ENCODE peak calls at places on chromosomes 1 and 21, in eight cellular contexts. L, B, U, Q, P, G, S and J are unnamed samples.

GRCh38 chr1:77509051-77509492 is 173.4 kb downstream of the ZZZ3 start:
- DNase-seq in L (no peak), B (no peak), U (no peak), Q (no peak), P (peak), G (no peak), S (no peak), J (peak)

GRCh38 chr1:178931843-178932551 is 61.1 kb upstream of the ANGPTL1 start:
- DNase-seq in L (no peak), B (peak), U (no peak), Q (peak), P (no peak), G (no peak), S (peak), J (peak)

GRCh38 chr1:38915352-38915948 is 26.2 kb downstream of the RHBDL2 start:
- DNase-seq in L (no peak), B (no peak), U (no peak), Q (no peak), P (no peak), G (no peak), S (no peak), J (no peak)

GRCh38 chr1:93652335-93652949 is 29.2 kb downstream of the BCAR3 start:
- DNase-seq in L (no peak), B (no peak), U (no peak), Q (no peak), P (no peak), G (no peak), S (no peak), J (no peak)

GRCh38 chr1:21139601-21140000 is 37.1 kb downstream of the EIF4G3 start:
- DNase-seq in L (no peak), B (peak), U (no peak), Q (peak), P (peak), G (peak), S (no peak), J (peak)

GRCh38 chr1:184622136-184622823 is 132.4 kb downstream of the EDEM3 start:
- DNase-seq in L (no peak), B (peak), U (no peak), Q (no peak), P (no peak), G (peak), S (peak), J (no peak)

GRCh38 chr21:34915364-34915834 is 133.7 kb downstream of the RUNX1 start:
- DNase-seq in L (no peak), B (no peak), U (no peak), Q (no peak), P (no peak), G (no peak), S (peak), J (no peak)

GRCh38 chr1:205294175-205294913 is 27.2 kb downstream of the NUAK2 start:
- DNase-seq in L (no peak), B (no peak), U (peak), Q (no peak), P (no peak), G (no peak), S (no peak), J (no peak)

GRCh38 chr1:95126366-95126765 is 9.2 kb downstream of the TLCD4 start:
- DNase-seq in L (no peak), B (no peak), U (no peak), Q (no peak), P (no peak), G (no peak), S (no peak), J (no peak)

GRCh38 chr1:174839211-174839610 is 160.5 kb upstream of the CACYBP start:
- DNase-seq in L (no peak), B (no peak), U (no peak), Q (no peak), P (no peak), G (no peak), S (peak), J (peak)

GRCh38 chr1:31699341-31699891 is 4.4 kb downstream of the COL16A1 start:
- DNase-seq in L (no peak), B (no peak), U (no peak), Q (no peak), P (no peak), G (no peak), S (no peak), J (no peak)

GRCh38 chr1:206705187-206705586 is 20.5 kb downstream of the MAPKAPK2 start:
- DNase-seq in L (no peak), B (peak), U (no peak), Q (no peak), P (peak), G (peak), S (no peak), J (peak)

GRCh38 chr21:45003331-45004058 is 63.7 kb downstream of the SLX9 start:
- DNase-seq in L (no peak), B (peak), U (no peak), Q (no peak), P (peak), G (no peak), S (no peak), J (peak)

GRCh38 chr1:38029725-38030511 is 16.7 kb downstream of the POU3F1 start:
- DNase-seq in L (peak), B (peak), U (no peak), Q (peak), P (no peak), G (peak), S (peak), J (peak)

GRCh38 chr1:241513378-241513777 is 6.2 kb downstream of the FH start:
- DNase-seq in L (no peak), B (no peak), U (no peak), Q (no peak), P (no peak), G (no peak), S (no peak), J (no peak)

GRCh38 chr1:39735731-39736130 is 3.0 kb upstream of the PPIE start:
- DNase-seq in L (no peak), B (no peak), U (no peak), Q (no peak), P (no peak), G (no peak), S (no peak), J (no peak)

GRCh38 chr1:235999259-235999925 is 65.5 kb downstream of the NID1 start:
- DNase-seq in L (peak), B (no peak), U (peak), Q (no peak), P (no peak), G (no peak), S (no peak), J (no peak)

GRCh38 chr1:26362331-26362730 is 8.4 kb upstream of the CRYBG2 start:
- DNase-seq in L (no peak), B (no peak), U (no peak), Q (no peak), P (no peak), G (no peak), S (no peak), J (no peak)

GRCh38 chr1:221217029-221217428 is 337.8 kb downstream of the HLX start:
- DNase-seq in L (no peak), B (no peak), U (no peak), Q (no peak), P (no peak), G (no peak), S (no peak), J (no peak)

GRCh38 chr1:161439280-161440232 is 65.7 kb upstream of the FCGR2A start:
- DNase-seq in L (no peak), B (no peak), U (peak), Q (no peak), P (peak), G (no peak), S (no peak), J (no peak)

GRCh38 chr1:43432171-43432860 is 21.4 kb downstream of the HYI start:
- DNase-seq in L (no peak), B (no peak), U (no peak), Q (no peak), P (no peak), G (no peak), S (no peak), J (no peak)

GRCh38 chr1:31798433-31799195 is 17.2 kb downstream of the SPOCD1 start:
- DNase-seq in L (no peak), B (no peak), U (no peak), Q (peak), P (no peak), G (no peak), S (peak), J (no peak)

GRCh38 chr1:63000508-63000907 is 216.6 kb downstream of the ATG4C start:
- DNase-seq in L (no peak), B (no peak), U (no peak), Q (no peak), P (no peak), G (no peak), S (no peak), J (no peak)

GRCh38 chr1:58815680-58816071 is 31.8 kb upstream of the JUN start:
- DNase-seq in L (no peak), B (no peak), U (no peak), Q (no peak), P (no peak), G (no peak), S (no peak), J (no peak)

GRCh38 chr1:244839656-244840055 is 4.2 kb downstream of the COX20 start:
- DNase-seq in L (no peak), B (no peak), U (no peak), Q (no peak), P (no peak), G (no peak), S (no peak), J (no peak)

GRCh38 chr1:1600861-1601563 is 1.1 kb upstream of the FNDC10 start:
- DNase-seq in L (no peak), B (peak), U (peak), Q (no peak), P (no peak), G (no peak), S (no peak), J (no peak)